ENCODE peak calls at places on chromosomes 12 and 14, in eight cellular contexts. One of them, this sample, is unnamed.

GRCh38 chr12:115337693-115338543 is 653.9 kb upstream of the TBX3 start:
- DNase-seq in A549: peak; percentile 94
- DNase-seq in GM12865: peak; percentile 16
- DNase-seq in AG04449: no peak
- DNase-seq in nephron progenitor cell: no peak
- DNase-seq in cardiac muscle cell: no peak
- DNase-seq in Calu3: no peak
- DNase-seq in psoas muscle: peak; percentile 71
- DNase-seq in this sample: no peak

GRCh38 chr14:51454351-51454750 is 197.4 kb upstream of the FRMD6 start:
- DNase-seq in Calu3: no peak
- DNase-seq in cardiac muscle cell: no peak
- DNase-seq in AG04449: no peak
- DNase-seq in psoas muscle: no peak
- DNase-seq in nephron progenitor cell: no peak
- DNase-seq in GM12865: no peak
- DNase-seq in A549: no peak
- DNase-seq in this sample: no peak

GRCh38 chr14:31835049-31835448 is 242.1 kb upstream of the ARHGAP5 start:
- DNase-seq in AG04449: no peak
- DNase-seq in nephron progenitor cell: no peak
- DNase-seq in GM12865: no peak
- DNase-seq in cardiac muscle cell: no peak
- DNase-seq in psoas muscle: no peak
- DNase-seq in Calu3: no peak
- DNase-seq in A549: no peak
- DNase-seq in this sample: no peak

GRCh38 chr12:31035226-31035625 is 38.4 kb upstream of the DDX11 start:
- DNase-seq in cardiac muscle cell: no peak
- DNase-seq in GM12865: no peak
- DNase-seq in Calu3: no peak
- DNase-seq in A549: no peak
- DNase-seq in nephron progenitor cell: no peak
- DNase-seq in AG04449: no peak
- DNase-seq in psoas muscle: no peak
- DNase-seq in this sample: no peak

GRCh38 chr12:56172839-56173238 is 14.7 kb downstream of the MYL6 start:
- DNase-seq in GM12865: no peak
- DNase-seq in psoas muscle: no peak
- DNase-seq in cardiac muscle cell: no peak
- DNase-seq in AG04449: no peak
- DNase-seq in nephron progenitor cell: no peak
- DNase-seq in Calu3: no peak
- DNase-seq in A549: no peak
- DNase-seq in this sample: no peak

GRCh38 chr14:22824711-22825359 is 4.9 kb upstream of the MRPL52 start:
- DNase-seq in nephron progenitor cell: no peak
- DNase-seq in cardiac muscle cell: no peak
- DNase-seq in A549: peak; percentile 81
- DNase-seq in Calu3: peak; percentile 30
- DNase-seq in AG04449: no peak
- DNase-seq in psoas muscle: no peak
- DNase-seq in GM12865: peak; percentile 41
- DNase-seq in this sample: peak; percentile 33

GRCh38 chr14:89915114-89915878 is 39.2 kb downstream of the EFCAB11 start:
- DNase-seq in cardiac muscle cell: peak; percentile 73
- DNase-seq in Calu3: peak; percentile 56
- DNase-seq in A549: peak; percentile 65
- DNase-seq in GM12865: peak; percentile 72
- DNase-seq in AG04449: no peak
- DNase-seq in nephron progenitor cell: peak; percentile 65
- DNase-seq in psoas muscle: no peak
- DNase-seq in this sample: peak; percentile 58

GRCh38 chr12:116346751-116347150 is 69.3 kb upstream of the MED13L start:
- DNase-seq in AG04449: peak; percentile 83
- DNase-seq in psoas muscle: no peak
- DNase-seq in cardiac muscle cell: no peak
- DNase-seq in A549: peak; percentile 58
- DNase-seq in Calu3: no peak
- DNase-seq in nephron progenitor cell: no peak
- DNase-seq in GM12865: no peak
- DNase-seq in this sample: no peak

GRCh38 chr14:58740584-58740983 is 102.8 kb downstream of the DACT1 start:
- DNase-seq in GM12865: no peak
- DNase-seq in nephron progenitor cell: no peak
- DNase-seq in Calu3: no peak
- DNase-seq in A549: no peak
- DNase-seq in psoas muscle: no peak
- DNase-seq in cardiac muscle cell: no peak
- DNase-seq in AG04449: no peak
- DNase-seq in this sample: no peak

GRCh38 chr12:58787021-58787760 is 133.1 kb downstream of the LRIG3 start:
- DNase-seq in Calu3: no peak
- DNase-seq in GM12865: no peak
- DNase-seq in A549: no peak
- DNase-seq in AG04449: no peak
- DNase-seq in psoas muscle: no peak
- DNase-seq in cardiac muscle cell: no peak
- DNase-seq in nephron progenitor cell: peak; percentile 44
- DNase-seq in this sample: no peak

GRCh38 chr14:99981806-99982205 is 83.4 kb upstream of the EVL start:
- DNase-seq in A549: no peak
- DNase-seq in psoas muscle: no peak
- DNase-seq in Calu3: no peak
- DNase-seq in cardiac muscle cell: no peak
- DNase-seq in GM12865: no peak
- DNase-seq in nephron progenitor cell: no peak
- DNase-seq in AG04449: no peak
- DNase-seq in this sample: no peak

GRCh38 chr12:64810831-64811230 is 13.6 kb upstream of the TBC1D30 start:
- DNase-seq in nephron progenitor cell: no peak
- DNase-seq in psoas muscle: no peak
- DNase-seq in AG04449: no peak
- DNase-seq in A549: peak; percentile 46
- DNase-seq in Calu3: peak; percentile 29
- DNase-seq in cardiac muscle cell: no peak
- DNase-seq in GM12865: no peak
- DNase-seq in this sample: no peak

DNA sequence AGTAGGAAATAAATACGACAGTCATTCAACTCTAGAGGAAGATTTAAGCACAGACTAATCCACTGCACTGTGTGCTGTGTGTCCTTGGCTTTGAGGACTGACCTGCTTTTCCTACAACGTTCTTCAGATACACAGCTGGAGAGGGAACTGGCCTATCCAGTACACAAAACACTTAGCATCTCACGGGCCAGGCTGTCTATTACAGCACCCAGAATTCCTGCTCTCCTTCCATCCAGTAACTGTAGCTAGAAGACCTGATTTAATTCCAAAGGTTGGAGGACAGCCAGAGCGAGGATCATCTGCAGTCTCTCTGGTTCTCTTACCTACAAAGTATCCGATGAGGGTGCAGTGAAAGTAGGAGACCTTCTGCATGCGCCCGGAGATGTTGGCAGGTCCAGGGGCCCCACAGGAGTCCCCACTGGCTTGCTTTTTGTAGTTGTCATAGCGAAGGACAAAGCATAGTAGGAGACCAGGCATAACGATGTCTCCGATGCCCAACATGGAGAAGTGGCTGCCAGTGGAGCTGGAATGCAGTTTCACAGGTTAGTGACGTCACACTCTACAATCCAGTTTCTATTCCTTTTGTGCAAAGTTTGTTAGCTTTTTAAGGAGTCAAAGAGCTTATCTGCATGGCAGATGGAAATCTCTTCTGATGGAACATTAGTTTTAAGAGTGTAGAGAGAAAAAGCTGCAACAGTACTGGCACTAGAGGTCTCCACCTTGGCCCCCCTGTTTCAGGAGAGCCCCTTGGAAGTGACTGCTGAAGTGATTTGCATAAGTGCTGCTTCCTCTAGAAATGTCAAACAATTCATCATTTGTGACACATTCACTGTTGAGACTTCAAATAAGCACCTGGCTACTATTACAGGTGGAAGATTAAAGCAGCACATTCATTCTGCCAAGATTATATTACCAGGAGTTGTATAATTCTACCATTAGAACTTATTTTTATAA is 41.7 kb downstream of the ACADS start:
- DNase-seq in cardiac muscle cell: no peak
- DNase-seq in Calu3: no peak
- DNase-seq in GM12865: no peak
- DNase-seq in AG04449: no peak
- DNase-seq in nephron progenitor cell: no peak
- DNase-seq in psoas muscle: no peak
- DNase-seq in A549: no peak
- DNase-seq in this sample: peak; percentile 23
- TF ChIP-seq CTCF in cardiac muscle cell: no peak
- TF ChIP-seq CTCF in Calu3: no peak
- TF ChIP-seq CTCF in GM12865: no peak
- TF ChIP-seq CTCF in AG04449: no peak
- TF ChIP-seq CTCF in nephron progenitor cell: no peak
- TF ChIP-seq CTCF in psoas muscle: no peak
- TF ChIP-seq CTCF in A549: no peak
- TF ChIP-seq CTCF in this sample: no peak

GRCh38 chr12:109713187-109713984 is at the start of gene FAM222A:
- DNase-seq in A549: peak; percentile 97
- DNase-seq in AG04449: peak; percentile 63
- DNase-seq in psoas muscle: peak; percentile 99
- DNase-seq in cardiac muscle cell: peak; percentile 97
- DNase-seq in Calu3: peak; percentile 99
- DNase-seq in nephron progenitor cell: peak; percentile 96
- DNase-seq in GM12865: peak; percentile 96
- DNase-seq in this sample: peak; percentile 98
- TF ChIP-seq CTCF in A549: no peak
- TF ChIP-seq CTCF in AG04449: no peak
- TF ChIP-seq CTCF in psoas muscle: peak; percentile 20
- TF ChIP-seq CTCF in cardiac muscle cell: no peak
- TF ChIP-seq CTCF in Calu3: no peak
- TF ChIP-seq CTCF in nephron progenitor cell: peak; percentile 8
- TF ChIP-seq CTCF in GM12865: no peak
- TF ChIP-seq CTCF in this sample: no peak

DNA sequence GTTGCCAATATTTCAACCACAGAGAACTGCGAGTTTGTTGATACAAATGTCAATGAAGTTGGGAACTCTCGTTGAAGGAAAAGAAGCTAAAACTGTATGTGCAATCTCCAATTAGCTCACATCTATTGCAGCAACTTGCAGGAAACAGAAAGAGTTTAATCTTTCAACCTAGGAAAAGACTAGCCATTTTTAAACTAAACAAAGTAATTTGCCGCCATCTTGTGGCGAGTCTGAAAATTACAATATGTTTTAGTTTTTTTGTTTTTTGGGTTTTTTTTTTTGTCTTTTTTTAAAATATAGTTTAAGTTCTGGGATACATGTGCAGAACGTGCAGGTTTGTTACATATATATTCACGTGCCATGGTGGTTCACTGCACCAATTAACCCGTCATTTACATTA is 131.2 kb upstream of the FOXG1 start:
- DNase-seq in GM12865: peak; percentile 26
- DNase-seq in psoas muscle: no peak
- DNase-seq in cardiac muscle cell: peak; percentile 39
- DNase-seq in nephron progenitor cell: peak; percentile 11
- DNase-seq in AG04449: peak; percentile 5
- DNase-seq in A549: peak; percentile 29
- DNase-seq in Calu3: peak; percentile 28
- DNase-seq in this sample: peak; percentile 9
- TF ChIP-seq CTCF in GM12865: peak; percentile 36
- TF ChIP-seq CTCF in psoas muscle: peak; percentile 36
- TF ChIP-seq CTCF in cardiac muscle cell: peak; percentile 32
- TF ChIP-seq CTCF in nephron progenitor cell: peak; percentile 67
- TF ChIP-seq CTCF in AG04449: peak; percentile 13
- TF ChIP-seq CTCF in A549: peak; percentile 61
- TF ChIP-seq CTCF in Calu3: peak; percentile 43
- TF ChIP-seq CTCF in this sample: peak; percentile 57

DNA sequence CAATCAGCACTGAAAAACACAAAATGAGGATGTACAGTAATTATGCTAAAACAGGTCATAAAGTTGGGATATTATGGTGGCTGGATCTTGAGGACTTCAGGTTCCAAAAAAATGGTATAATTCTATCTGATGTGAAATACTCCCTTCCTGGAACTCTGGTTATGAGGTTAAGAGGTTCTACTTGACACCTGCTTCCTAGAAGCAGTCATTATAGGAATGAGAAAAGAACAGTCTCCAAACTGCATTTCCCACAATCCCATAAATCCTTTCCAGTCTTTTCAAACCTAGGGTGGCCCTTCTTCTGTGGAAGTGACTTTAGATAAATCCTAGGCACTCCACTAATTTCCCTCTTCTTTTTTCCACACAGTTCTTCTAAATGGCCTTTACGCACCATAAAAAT is 63.7 kb upstream of the OR10AD1 start:
- DNase-seq in A549: no peak
- DNase-seq in psoas muscle: no peak
- DNase-seq in Calu3: no peak
- DNase-seq in cardiac muscle cell: no peak
- DNase-seq in AG04449: no peak
- DNase-seq in nephron progenitor cell: no peak
- DNase-seq in GM12865: no peak
- DNase-seq in this sample: no peak
- TF ChIP-seq CTCF in A549: no peak
- TF ChIP-seq CTCF in psoas muscle: no peak
- TF ChIP-seq CTCF in Calu3: no peak
- TF ChIP-seq CTCF in cardiac muscle cell: no peak
- TF ChIP-seq CTCF in AG04449: no peak
- TF ChIP-seq CTCF in nephron progenitor cell: no peak
- TF ChIP-seq CTCF in GM12865: no peak
- TF ChIP-seq CTCF in this sample: no peak

GRCh38 chr12:17489452-17489851 is 600.5 kb downstream of the RERGL start:
- DNase-seq in psoas muscle: no peak
- DNase-seq in Calu3: no peak
- DNase-seq in cardiac muscle cell: no peak
- DNase-seq in A549: no peak
- DNase-seq in AG04449: no peak
- DNase-seq in nephron progenitor cell: no peak
- DNase-seq in GM12865: no peak
- DNase-seq in this sample: no peak
- TF ChIP-seq CTCF in psoas muscle: no peak
- TF ChIP-seq CTCF in Calu3: no peak
- TF ChIP-seq CTCF in cardiac muscle cell: no peak
- TF ChIP-seq CTCF in A549: no peak
- TF ChIP-seq CTCF in AG04449: no peak
- TF ChIP-seq CTCF in nephron progenitor cell: no peak
- TF ChIP-seq CTCF in GM12865: no peak
- TF ChIP-seq CTCF in this sample: no peak

DNA sequence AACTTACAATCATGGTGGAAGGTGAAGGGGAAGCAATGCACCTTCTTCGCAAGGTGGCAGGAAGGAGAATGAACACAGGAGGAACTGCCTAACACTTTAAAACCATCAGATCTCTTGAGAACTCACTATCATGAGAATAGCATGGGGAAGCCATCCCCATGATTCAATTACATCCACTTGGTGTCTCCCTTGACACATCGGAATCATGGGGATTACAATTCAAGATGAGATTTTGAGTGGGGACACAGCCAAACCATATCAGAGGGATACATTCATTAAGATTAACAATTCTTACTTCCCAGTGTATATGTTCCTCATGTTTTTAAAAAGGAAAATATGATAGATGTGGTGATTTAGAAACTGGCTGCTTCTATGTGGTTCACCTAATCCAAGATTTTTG is 117.9 kb downstream of the PDE3A start:
- DNase-seq in GM12865: no peak
- DNase-seq in nephron progenitor cell: no peak
- DNase-seq in cardiac muscle cell: no peak
- DNase-seq in AG04449: no peak
- DNase-seq in Calu3: no peak
- DNase-seq in A549: peak; percentile 73
- DNase-seq in psoas muscle: no peak
- DNase-seq in this sample: no peak
- TF ChIP-seq CTCF in GM12865: no peak
- TF ChIP-seq CTCF in nephron progenitor cell: no peak
- TF ChIP-seq CTCF in cardiac muscle cell: no peak
- TF ChIP-seq CTCF in AG04449: no peak
- TF ChIP-seq CTCF in Calu3: no peak
- TF ChIP-seq CTCF in A549: peak; percentile 50
- TF ChIP-seq CTCF in psoas muscle: no peak
- TF ChIP-seq CTCF in this sample: no peak